ENCODE peak calls at places on chromosomes 1 and 21, in eight cellular contexts. A is tibial artery; B is GM06990; T is CD8-positive, alpha-beta T cell; V is PC-3; X is BJ; M is mucosa of descending colon; U is stomach. D is an unnamed sample.

GRCh38 chr21:33196956-33197374 is 32.8 kb upstream of the IFNAR2 start:
- DNase-seq in A (peak), B (no peak), T (no peak), V (peak), X (no peak), M (no peak), U (peak), D (peak)

GRCh38 chr1:167663002-167663772 is 33.2 kb downstream of the RCSD1 start:
- DNase-seq in A (no peak), B (peak), T (no peak), V (peak), X (no peak), M (no peak), U (no peak), D (no peak)

GRCh38 chr1:246587032-246587431 is 20.8 kb downstream of the CNST start:
- DNase-seq in A (no peak), B (no peak), T (no peak), V (no peak), X (no peak), M (no peak), U (no peak), D (no peak)

GRCh38 chr1:98048234-98048633 is 127.4 kb upstream of the DPYD start:
- DNase-seq in A (peak), B (no peak), T (peak), V (peak), X (no peak), M (peak), U (peak), D (peak)

GRCh38 chr1:154434346-154435075 is 29.4 kb downstream of the IL6R start:
- DNase-seq in A (peak), B (no peak), T (no peak), V (no peak), X (no peak), M (peak), U (peak), D (no peak)

GRCh38 chr1:77438239-77438913 is 156.6 kb downstream of the AK5 start:
- DNase-seq in A (no peak), B (no peak), T (no peak), V (no peak), X (peak), M (no peak), U (no peak), D (no peak)

GRCh38 chr1:175152006-175152652 is 40.4 kb downstream of the KIAA0040 start:
- DNase-seq in A (peak), B (no peak), T (peak), V (peak), X (no peak), M (no peak), U (peak), D (peak)

GRCh38 chr1:60589916-60590315 is 492.4 kb upstream of the NFIA start:
- DNase-seq in A (no peak), B (no peak), T (no peak), V (no peak), X (no peak), M (no peak), U (no peak), D (no peak)

GRCh38 chr1:149848340-149848771 is 51.0 kb upstream of the BOLA1 start:
- DNase-seq in A (no peak), B (no peak), T (no peak), V (peak), X (no peak), M (no peak), U (no peak), D (peak)

GRCh38 chr1:67570473-67571143 is 114.4 kb upstream of the GADD45A start:
- DNase-seq in A (no peak), B (no peak), T (no peak), V (peak), X (peak), M (no peak), U (no peak), D (no peak)

GRCh38 chr1:38046884-38047602 is 450 bp upstream of the POU3F1 start:
- DNase-seq in A (peak), B (peak), T (peak), V (peak), X (peak), M (peak), U (peak), D (peak)
- H3K4me3 ChIP-seq in A (peak), B (peak), T (peak), V (peak), X (peak), M (no peak), U (peak), D (peak)

GRCh38 chr1:204089044-204089751 is 16.3 kb downstream of the SOX13 start:
- DNase-seq in A (peak), B (no peak), T (no peak), V (no peak), X (no peak), M (no peak), U (no peak), D (no peak)
- H3K4me3 ChIP-seq in A (peak), B (no peak), T (no peak), V (no peak), X (no peak), M (no peak), U (no peak), D (no peak)

GRCh38 chr1:158176399-158176798 is 4.3 kb upstream of the CD1D start:
- DNase-seq in A (no peak), B (no peak), T (no peak), V (no peak), X (no peak), M (no peak), U (no peak), D (no peak)
- H3K4me3 ChIP-seq in A (no peak), B (no peak), T (no peak), V (no peak), X (no peak), M (no peak), U (no peak), D (no peak)

GRCh38 chr1:32525661-32526444 is 13.4 kb upstream of the ZBTB8A start:
- DNase-seq in A (no peak), B (no peak), T (no peak), V (no peak), X (no peak), M (no peak), U (no peak), D (no peak)

GRCh38 chr1:32518976-32519375 is 20.3 kb upstream of the ZBTB8A start:
- DNase-seq in A (no peak), B (no peak), T (no peak), V (no peak), X (no peak), M (no peak), U (no peak), D (no peak)

GRCh38 chr1:32525053-32525452 is 14.2 kb upstream of the ZBTB8A start:
- DNase-seq in A (no peak), B (no peak), T (no peak), V (peak), X (no peak), M (no peak), U (no peak), D (no peak)

GRCh38 chr1:32516402-32516801 is 22.8 kb upstream of the ZBTB8A start:
- DNase-seq in A (no peak), B (no peak), T (no peak), V (no peak), X (no peak), M (no peak), U (no peak), D (no peak)

DNA sequence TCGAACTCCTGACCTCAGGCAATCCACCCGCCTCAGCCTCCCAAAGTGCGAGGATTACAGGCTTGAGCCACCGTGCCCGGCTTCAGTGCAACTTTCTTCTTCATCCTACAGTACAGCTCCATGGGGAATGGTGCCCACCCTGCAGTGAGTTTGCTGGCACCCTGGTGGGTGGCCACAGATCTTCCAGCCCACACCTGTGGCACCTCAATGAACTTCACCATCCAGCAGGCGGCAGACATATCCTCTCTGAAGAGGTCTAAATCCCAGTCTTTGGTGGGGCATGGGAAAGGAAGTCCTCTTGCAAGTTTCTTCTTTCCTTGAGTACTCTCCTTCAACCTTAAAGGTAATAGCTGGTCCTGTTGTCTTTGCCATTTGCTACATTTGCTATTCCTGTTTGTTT is 18.1 kb upstream of the ZBTB8A start:
- DNase-seq in A (no peak), B (peak), T (no peak), V (peak), X (no peak), M (no peak), U (no peak), D (no peak)
- H3K4me3 ChIP-seq in A (no peak), B (no peak), T (no peak), V (peak), X (no peak), M (no peak), U (no peak), D (no peak)

GRCh38 chr1:8477199-8477982 is 159.5 kb downstream of the SLC45A1 start:
- DNase-seq in A (no peak), B (peak), T (no peak), V (no peak), X (peak), M (no peak), U (no peak), D (no peak)
- H3K4me3 ChIP-seq in A (peak), B (no peak), T (no peak), V (no peak), X (no peak), M (no peak), U (no peak), D (no peak)

GRCh38 chr1:26597629-26598039 is 68.1 kb downstream of the RPS6KA1 start:
- DNase-seq in A (no peak), B (no peak), T (no peak), V (peak), X (no peak), M (no peak), U (no peak), D (no peak)

GRCh38 chr1:26598890-26599289 is 69.3 kb downstream of the RPS6KA1 start:
- DNase-seq in A (no peak), B (no peak), T (no peak), V (no peak), X (no peak), M (no peak), U (no peak), D (no peak)

GRCh38 chr1:26593385-26593784 is 63.8 kb downstream of the RPS6KA1 start:
- DNase-seq in A (no peak), B (no peak), T (no peak), V (no peak), X (no peak), M (no peak), U (no peak), D (no peak)
- H3K4me3 ChIP-seq in A (no peak), B (no peak), T (no peak), V (no peak), X (no peak), M (no peak), U (no peak), D (no peak)

D was measured in CD8-positive, alpha-beta memory T cell.